ENCODE peak calls at places on chromosomes 13 and 19, in six cellular contexts. B is GM12878, O is HepG2, Q is K562, E is upper lobe of left lung, W is HCT116. X is an unnamed sample.
A peak's percentile ranks its signal among the peaks of the same experiment; 100 is the strongest.

GRCh38 chr19:1017115-1017905 is 3.6 kb downstream of the TMEM259 start:
- ATAC-seq in B (peak; percentile 20), O (no peak), Q (peak; percentile 69), E (no peak), W (peak; percentile 20), X (no peak)

GRCh38 chr13:44692173-44692713 is 116.1 kb upstream of the TSC22D1 start:
- ATAC-seq in B (no peak), O (peak; percentile 41), Q (peak; percentile 80), E (no peak), W (peak; percentile 89), X (no peak)

GRCh38 chr19:58279042-58279924 is 528 bp downstream of the ZNF8 start:
- ATAC-seq in B (peak; percentile 57), O (peak; percentile 71), Q (peak; percentile 76), E (peak; percentile 80), W (peak; percentile 60), X (peak; percentile 28)

GRCh38 chr13:62706035-62706434 is 1290.4 kb upstream of the PCDH20 start:
- ATAC-seq in B (no peak), O (no peak), Q (no peak), E (no peak), W (peak; percentile 60), X (no peak)

GRCh38 chr13:40130871-40131636 is 475.6 kb downstream of the COG6 start:
- ATAC-seq in B (no peak), O (peak; percentile 72), Q (no peak), E (no peak), W (peak; percentile 67), X (no peak)

GRCh38 chr19:33248553-33248953 is 22.9 kb upstream of the SLC7A10 start:
- ATAC-seq in B (peak; percentile 34), O (peak; percentile 73), Q (peak; percentile 69), E (peak; percentile 2), W (no peak), X (no peak)

GRCh38 chr19:56837004-56837403 is 3.5 kb downstream of the PEG3 start:
- ATAC-seq in B (no peak), O (no peak), Q (no peak), E (no peak), W (no peak), X (no peak)

GRCh38 chr13:51339952-51340732 is 651 bp downstream of the SERPINE3 start:
- ATAC-seq in B (no peak), O (no peak), Q (no peak), E (no peak), W (no peak), X (no peak)

GRCh38 chr19:15025237-15025636 is 24.0 kb upstream of the CASP14 start:
- ATAC-seq in B (peak; percentile 68), O (peak; percentile 82), Q (peak; percentile 55), E (no peak), W (peak; percentile 75), X (no peak)

GRCh38 chr13:110677731-110678545 is 28.0 kb downstream of the CARS2 start:
- ATAC-seq in B (no peak), O (no peak), Q (no peak), E (peak; percentile 17), W (no peak), X (no peak)

GRCh38 chr19:9535934-9536333 is 2.5 kb downstream of the ZNF426 start:
- ATAC-seq in B (no peak), O (no peak), Q (no peak), E (no peak), W (no peak), X (no peak)

DNA sequence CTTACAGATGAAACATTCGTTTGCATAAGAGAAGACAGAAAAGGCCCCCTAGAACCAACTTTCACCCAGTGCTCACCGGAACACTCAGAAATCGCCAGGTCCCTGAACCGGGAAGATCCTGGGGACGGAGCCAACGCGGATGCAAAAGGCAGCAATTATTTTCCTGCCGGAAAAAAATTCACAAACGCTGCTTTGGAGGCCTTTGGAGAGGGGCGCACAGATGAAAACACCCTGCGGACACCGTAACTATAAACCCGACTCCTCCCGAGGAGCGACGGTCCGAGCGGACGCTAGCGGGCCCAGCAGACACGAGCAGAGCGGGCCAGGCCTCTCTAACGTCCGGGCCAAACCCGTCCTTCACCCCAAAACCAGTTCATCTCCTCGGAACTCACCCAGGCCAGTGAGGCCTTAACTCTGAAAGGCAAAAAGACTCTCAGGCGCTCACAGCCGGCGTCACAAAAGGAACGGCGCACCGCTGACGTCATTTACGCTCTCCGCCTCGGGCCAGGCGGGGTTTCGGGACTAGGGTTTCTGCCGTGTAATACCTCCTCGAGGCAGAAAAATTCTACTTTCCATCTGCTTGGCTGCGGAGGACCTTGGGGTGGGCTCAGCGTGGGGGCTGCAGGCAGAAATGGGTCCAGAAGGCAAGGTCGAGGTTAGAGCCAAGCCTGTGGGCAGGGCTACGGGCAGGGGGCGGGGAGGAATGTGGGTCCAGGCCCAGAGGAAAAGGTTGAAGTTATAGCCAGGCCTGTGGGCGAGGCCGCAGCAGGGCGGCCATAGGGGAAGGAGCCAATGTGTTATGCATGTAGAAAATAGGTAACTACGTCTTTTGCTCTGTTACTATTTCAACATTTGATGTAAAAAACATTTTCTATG is at the start of gene ZNF426:
- ATAC-seq in B (peak; percentile 96), O (peak; percentile 98), Q (peak; percentile 98), E (peak; percentile 99), W (peak; percentile 73), X (peak; percentile 97)
- TF ChIP-seq POLR2AphosphoS5 in B (peak; percentile 67), O (peak; percentile 83), Q (peak; percentile 68), E (peak; percentile 70), W (no peak), X (peak; percentile 69)

GRCh38 chr19:49918089-49918488 is 10.9 kb upstream of the ATF5 start:
- ATAC-seq in B (no peak), O (no peak), Q (no peak), E (no peak), W (no peak), X (no peak)

GRCh38 chr19:49920624-49921363 is 8.2 kb upstream of the ATF5 start:
- ATAC-seq in B (no peak), O (no peak), Q (no peak), E (no peak), W (no peak), X (no peak)

GRCh38 chr19:49913720-49914119 is 15.3 kb upstream of the ATF5 start:
- ATAC-seq in B (no peak), O (no peak), Q (no peak), E (no peak), W (no peak), X (no peak)

GRCh38 chr19:49915271-49915670 is 13.7 kb upstream of the ATF5 start:
- ATAC-seq in B (no peak), O (no peak), Q (peak; percentile 21), E (no peak), W (peak; percentile 32), X (no peak)

DNA sequence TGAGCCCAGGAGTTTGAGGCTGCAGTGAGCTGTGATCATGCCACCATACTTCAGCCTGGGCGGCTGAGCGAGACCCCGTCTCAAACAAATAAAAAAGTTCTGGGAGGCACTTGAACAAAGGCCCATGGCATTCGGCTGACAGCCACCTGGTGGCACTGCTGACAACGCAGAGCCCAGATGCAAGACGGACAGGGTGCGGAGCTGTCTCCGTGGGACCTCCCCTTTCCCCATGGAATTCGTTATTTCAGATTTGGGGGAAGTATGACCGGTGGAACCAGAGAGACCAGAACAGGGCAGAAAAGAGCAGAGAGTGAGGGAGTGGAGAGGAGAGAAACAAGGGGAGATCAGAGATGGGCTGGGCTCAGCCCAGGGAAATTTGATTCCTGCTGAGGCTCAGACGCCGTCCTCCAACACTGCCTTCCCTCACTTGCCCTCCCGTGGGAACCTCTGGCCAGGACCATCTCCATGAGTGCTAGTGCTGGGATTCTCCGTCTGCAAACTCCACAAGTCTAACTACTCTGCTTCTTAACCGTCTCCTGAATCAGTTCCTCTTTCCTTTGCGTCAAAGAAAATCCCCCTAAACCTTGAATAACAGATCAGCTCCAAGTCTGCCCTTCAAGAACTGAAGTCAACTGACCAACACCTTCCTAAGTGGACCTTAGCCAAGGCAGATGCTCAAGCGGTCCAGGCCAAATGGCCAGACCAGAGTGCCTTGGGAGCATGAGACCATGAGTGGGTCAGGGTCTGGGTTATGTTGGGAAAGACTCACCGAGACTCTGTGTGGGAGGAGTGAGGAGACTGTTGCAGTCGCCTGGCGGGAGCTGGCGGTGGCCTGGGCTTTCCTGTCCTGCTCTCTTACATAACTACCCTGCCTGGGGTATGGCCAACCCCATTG is 11.9 kb upstream of the ATF5 start:
- ATAC-seq in B (peak; percentile 45), O (no peak), Q (no peak), E (peak; percentile 28), W (peak; percentile 67), X (peak; percentile 11)
- TF ChIP-seq POLR2A in B (no peak), O (no peak), Q (no peak), E (no peak), W (no peak), X (no peak)

DNA sequence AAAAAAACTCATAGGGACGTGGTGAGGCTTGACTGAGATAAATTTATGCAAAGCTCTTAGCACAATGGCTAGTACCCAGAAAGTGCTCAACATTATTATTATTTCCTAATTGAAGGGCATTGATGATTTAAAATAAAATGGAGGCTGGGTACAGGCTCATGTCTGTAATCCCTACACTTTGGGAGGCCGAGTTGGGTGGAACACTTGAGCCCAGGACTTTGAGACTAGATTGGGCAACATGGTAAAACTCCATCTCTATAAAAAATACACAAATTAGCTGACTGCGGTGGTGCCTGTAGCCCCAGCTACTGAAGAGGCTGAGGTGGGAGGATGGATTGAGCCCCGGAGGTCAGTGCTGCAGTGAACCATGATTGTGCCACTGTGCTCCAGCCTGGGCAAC is 49.6 kb downstream of the LRCH1 start:
- ATAC-seq in B (no peak), O (no peak), Q (no peak), E (no peak), W (no peak), X (no peak)
- H3K4me1 ChIP-seq in B (peaks cover 45% of the 10 kb centered on the region), O (peaks cover 77% of the 10 kb centered on the region), Q (peaks cover 5% of the 10 kb centered on the region), E (peaks cover 65% of the 10 kb centered on the region), W (peaks cover 77% of the 10 kb centered on the region), X (peaks cover 50% of the 10 kb centered on the region)

GRCh38 chr19:18435848-18436631 is 1.9 kb downstream of the ISYNA1 start:
- ATAC-seq in B (no peak), O (no peak), Q (no peak), E (no peak), W (no peak), X (no peak)

GRCh38 chr19:18439025-18439909 is 1.3 kb upstream of the ISYNA1 start:
- ATAC-seq in B (no peak), O (peak; percentile 5), Q (no peak), E (no peak), W (no peak), X (no peak)

GRCh38 chr19:18438331-18439024 is 545 bp upstream of the ISYNA1 start:
- ATAC-seq in B (no peak), O (peak; percentile 40), Q (peak; percentile 32), E (peak; percentile 6), W (peak; percentile 15), X (no peak)

GRCh38 chr19:18436651-18437478 is 1.1 kb downstream of the ISYNA1 start:
- ATAC-seq in B (peak; percentile 70), O (peak; percentile 9), Q (peak; percentile 68), E (peak; percentile 34), W (peak; percentile 69), X (peak; percentile 40)

DNA sequence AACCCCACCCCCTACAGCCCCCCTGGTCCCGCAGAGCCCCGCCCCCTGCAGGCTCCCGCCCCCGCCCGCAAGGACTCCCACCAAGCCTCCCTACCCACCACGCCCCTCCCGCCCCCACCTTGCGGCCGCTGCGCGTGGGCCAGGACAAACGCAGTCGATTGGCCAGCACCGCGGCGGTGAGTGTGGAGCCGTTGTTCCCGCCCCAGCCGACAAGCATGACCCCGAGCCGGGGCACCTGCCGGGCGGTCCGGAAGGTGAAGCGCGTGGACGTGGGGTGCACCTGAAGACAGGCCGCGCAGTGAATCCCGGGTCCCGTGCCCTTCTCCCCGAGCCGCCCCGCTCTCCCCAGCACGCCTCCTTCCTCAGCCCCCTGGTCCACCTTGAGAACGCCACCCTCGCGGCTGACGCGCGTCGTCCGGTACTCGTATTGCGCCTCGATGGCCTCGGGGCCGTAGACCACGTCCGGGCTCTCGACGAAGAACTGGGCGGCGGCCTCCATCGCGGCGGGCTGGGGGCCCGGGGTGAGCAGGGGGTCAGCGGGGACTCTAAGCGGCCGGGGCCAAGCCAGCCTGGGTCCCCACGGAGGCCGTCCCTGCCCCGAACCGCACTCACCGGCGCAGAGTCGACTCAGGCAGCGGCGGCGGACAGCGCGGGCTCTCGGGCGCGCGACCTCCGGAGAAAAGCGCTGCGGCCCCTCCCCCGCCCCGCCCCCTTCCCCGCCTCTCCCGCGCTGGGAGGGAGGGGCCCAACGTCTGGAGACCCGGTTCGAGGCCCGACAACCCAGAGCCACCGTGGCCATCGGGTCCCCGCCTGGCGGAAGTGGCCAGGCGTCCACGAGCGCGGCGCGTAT is at the start of gene ISYNA1:
- ATAC-seq in B (peak; percentile 13), O (peak; percentile 12), Q (peak; percentile 59), E (peak; percentile 52), W (peak; percentile 59), X (peak; percentile 26)
- TF ChIP-seq POLR2AphosphoS5 in B (no peak), O (no peak), Q (no peak), E (no peak), W (peak; percentile 78), X (no peak)

X was measured in gastroesophageal sphincter.